ENCODE peak calls at places on chromosomes 7 and 10, in seven cellular contexts. One of them, this sample, is unnamed.

GRCh38 chr7:157053118-157053517 is 42.7 kb upstream of the MNX1 start:
- DNase-seq in epithelial cell of esophagus: no peak
- DNase-seq in astrocyte of the spinal cord: no peak
- DNase-seq in hepatic stellate cell: no peak
- DNase-seq in stimulated activated CD4-positive, alpha-beta T cell treated with anti-CD3 and anti-CD28 coated beads, Interleukin-2, amount 100 ng/mL, for 4 hours: no peak
- DNase-seq in activated T-helper 1 cell treated with Interleukin-2 at 50 U/mL for 16 hours: no peak
- DNase-seq in mucosa of gallbladder: no peak
- DNase-seq in this sample: no peak

GRCh38 chr7:50475340-50475739 is 25.2 kb upstream of the FIGNL1 start:
- DNase-seq in epithelial cell of esophagus: no peak
- DNase-seq in astrocyte of the spinal cord: no peak
- DNase-seq in hepatic stellate cell: no peak
- DNase-seq in stimulated activated CD4-positive, alpha-beta T cell treated with anti-CD3 and anti-CD28 coated beads, Interleukin-2, amount 100 ng/mL, for 4 hours: no peak
- DNase-seq in activated T-helper 1 cell treated with Interleukin-2 at 50 U/mL for 16 hours: no peak
- DNase-seq in mucosa of gallbladder: no peak
- DNase-seq in this sample: no peak

GRCh38 chr10:7230036-7230435 is 180.8 kb downstream of the SFMBT2 start:
- DNase-seq in epithelial cell of esophagus: no peak
- DNase-seq in astrocyte of the spinal cord: no peak
- DNase-seq in hepatic stellate cell: no peak
- DNase-seq in stimulated activated CD4-positive, alpha-beta T cell treated with anti-CD3 and anti-CD28 coated beads, Interleukin-2, amount 100 ng/mL, for 4 hours: no peak
- DNase-seq in activated T-helper 1 cell treated with Interleukin-2 at 50 U/mL for 16 hours: no peak
- DNase-seq in mucosa of gallbladder: no peak
- DNase-seq in this sample: no peak

GRCh38 chr10:110141747-110142625 is 65.4 kb upstream of the MXI1 start:
- DNase-seq in epithelial cell of esophagus: peak
- DNase-seq in astrocyte of the spinal cord: no peak
- DNase-seq in hepatic stellate cell: no peak
- DNase-seq in stimulated activated CD4-positive, alpha-beta T cell treated with anti-CD3 and anti-CD28 coated beads, Interleukin-2, amount 100 ng/mL, for 4 hours: no peak
- DNase-seq in activated T-helper 1 cell treated with Interleukin-2 at 50 U/mL for 16 hours: no peak
- DNase-seq in mucosa of gallbladder: peak
- DNase-seq in this sample: no peak

GRCh38 chr10:77849039-77849664 is 77.4 kb downstream of the DLG5 start:
- DNase-seq in epithelial cell of esophagus: no peak
- DNase-seq in astrocyte of the spinal cord: no peak
- DNase-seq in hepatic stellate cell: no peak
- DNase-seq in stimulated activated CD4-positive, alpha-beta T cell treated with anti-CD3 and anti-CD28 coated beads, Interleukin-2, amount 100 ng/mL, for 4 hours: no peak
- DNase-seq in activated T-helper 1 cell treated with Interleukin-2 at 50 U/mL for 16 hours: no peak
- DNase-seq in mucosa of gallbladder: no peak
- DNase-seq in this sample: no peak

GRCh38 chr7:24756545-24756988 is 697 bp downstream of the GSDME start:
- DNase-seq in epithelial cell of esophagus: no peak
- DNase-seq in astrocyte of the spinal cord: no peak
- DNase-seq in hepatic stellate cell: no peak
- DNase-seq in stimulated activated CD4-positive, alpha-beta T cell treated with anti-CD3 and anti-CD28 coated beads, Interleukin-2, amount 100 ng/mL, for 4 hours: no peak
- DNase-seq in activated T-helper 1 cell treated with Interleukin-2 at 50 U/mL for 16 hours: no peak
- DNase-seq in mucosa of gallbladder: peak
- DNase-seq in this sample: no peak

GRCh38 chr10:108782411-108782810 is 1140.9 kb downstream of the XPNPEP1 start:
- DNase-seq in epithelial cell of esophagus: no peak
- DNase-seq in astrocyte of the spinal cord: no peak
- DNase-seq in hepatic stellate cell: no peak
- DNase-seq in stimulated activated CD4-positive, alpha-beta T cell treated with anti-CD3 and anti-CD28 coated beads, Interleukin-2, amount 100 ng/mL, for 4 hours: no peak
- DNase-seq in activated T-helper 1 cell treated with Interleukin-2 at 50 U/mL for 16 hours: no peak
- DNase-seq in mucosa of gallbladder: no peak
- DNase-seq in this sample: no peak

GRCh38 chr7:70833726-70834125 is 298.2 kb upstream of the GALNT17 start:
- DNase-seq in epithelial cell of esophagus: peak
- DNase-seq in astrocyte of the spinal cord: peak
- DNase-seq in hepatic stellate cell: no peak
- DNase-seq in stimulated activated CD4-positive, alpha-beta T cell treated with anti-CD3 and anti-CD28 coated beads, Interleukin-2, amount 100 ng/mL, for 4 hours: no peak
- DNase-seq in activated T-helper 1 cell treated with Interleukin-2 at 50 U/mL for 16 hours: no peak
- DNase-seq in mucosa of gallbladder: no peak
- DNase-seq in this sample: no peak

GRCh38 chr7:11633325-11633724 is 198.7 kb downstream of the THSD7A start:
- DNase-seq in epithelial cell of esophagus: no peak
- DNase-seq in astrocyte of the spinal cord: no peak
- DNase-seq in hepatic stellate cell: no peak
- DNase-seq in stimulated activated CD4-positive, alpha-beta T cell treated with anti-CD3 and anti-CD28 coated beads, Interleukin-2, amount 100 ng/mL, for 4 hours: no peak
- DNase-seq in activated T-helper 1 cell treated with Interleukin-2 at 50 U/mL for 16 hours: no peak
- DNase-seq in mucosa of gallbladder: no peak
- DNase-seq in this sample: no peak

GRCh38 chr10:1873916-1874315 is 136.6 kb upstream of the ADARB2 start:
- DNase-seq in epithelial cell of esophagus: no peak
- DNase-seq in astrocyte of the spinal cord: no peak
- DNase-seq in hepatic stellate cell: no peak
- DNase-seq in stimulated activated CD4-positive, alpha-beta T cell treated with anti-CD3 and anti-CD28 coated beads, Interleukin-2, amount 100 ng/mL, for 4 hours: no peak
- DNase-seq in activated T-helper 1 cell treated with Interleukin-2 at 50 U/mL for 16 hours: no peak
- DNase-seq in mucosa of gallbladder: no peak
- DNase-seq in this sample: no peak

GRCh38 chr7:24245362-24245761 is 38.6 kb upstream of the NPY start:
- DNase-seq in epithelial cell of esophagus: no peak
- DNase-seq in astrocyte of the spinal cord: no peak
- DNase-seq in hepatic stellate cell: no peak
- DNase-seq in stimulated activated CD4-positive, alpha-beta T cell treated with anti-CD3 and anti-CD28 coated beads, Interleukin-2, amount 100 ng/mL, for 4 hours: no peak
- DNase-seq in activated T-helper 1 cell treated with Interleukin-2 at 50 U/mL for 16 hours: no peak
- DNase-seq in mucosa of gallbladder: no peak
- DNase-seq in this sample: no peak

GRCh38 chr10:22677333-22677732 is 37.0 kb downstream of the PIP4K2A start:
- DNase-seq in epithelial cell of esophagus: no peak
- DNase-seq in astrocyte of the spinal cord: no peak
- DNase-seq in hepatic stellate cell: no peak
- DNase-seq in stimulated activated CD4-positive, alpha-beta T cell treated with anti-CD3 and anti-CD28 coated beads, Interleukin-2, amount 100 ng/mL, for 4 hours: no peak
- DNase-seq in activated T-helper 1 cell treated with Interleukin-2 at 50 U/mL for 16 hours: no peak
- DNase-seq in mucosa of gallbladder: no peak
- DNase-seq in this sample: no peak

GRCh38 chr10:104337985-104338735 is at the start of gene ITPRIP:
- DNase-seq in epithelial cell of esophagus: peak
- DNase-seq in astrocyte of the spinal cord: peak
- DNase-seq in hepatic stellate cell: peak
- DNase-seq in stimulated activated CD4-positive, alpha-beta T cell treated with anti-CD3 and anti-CD28 coated beads, Interleukin-2, amount 100 ng/mL, for 4 hours: peak
- DNase-seq in activated T-helper 1 cell treated with Interleukin-2 at 50 U/mL for 16 hours: peak
- DNase-seq in mucosa of gallbladder: peak
- DNase-seq in this sample: no peak